ENCODE peak calls at places on chromosomes 7 and 10, in eight cellular contexts. E is NCI-H460, G is Caki2, R is AG10803, P is astrocyte of the spinal cord, Z is G401, N is left lobe of liver, U is Kasumi-1. X is an unnamed sample.

GRCh38 chr10:19651549-19651948 is 164.7 kb upstream of the PLXDC2 start:
- DNase-seq in E (no peak), G (no peak), R (peak; percentile 94), P (peak; percentile 87), Z (no peak), N (no peak), U (no peak), X (no peak)

GRCh38 chr10:97714401-97715258 is 1.1 kb downstream of the MARVELD1 start:
- DNase-seq in E (no peak), G (peak; percentile 50), R (peak; percentile 86), P (peak; percentile 72), Z (peak; percentile 55), N (no peak), U (peak; percentile 87), X (peak; percentile 92)

GRCh38 chr10:80296942-80297341 is 7.5 kb upstream of the MAT1A start:
- DNase-seq in E (no peak), G (no peak), R (no peak), P (no peak), Z (no peak), N (no peak), U (no peak), X (no peak)

GRCh38 chr10:32332299-32332750 is 14.6 kb downstream of the EPC1 start:
- DNase-seq in E (no peak), G (peak; percentile 77), R (no peak), P (no peak), Z (no peak), N (no peak), U (no peak), X (no peak)

GRCh38 chr10:94963901-94964300 is 25.4 kb downstream of the CYP2C9 start:
- DNase-seq in E (peak; percentile 17), G (peak; percentile 16), R (peak; percentile 20), P (peak; percentile 8), Z (peak; percentile 20), N (no peak), U (peak; percentile 87), X (no peak)

GRCh38 chr7:23852988-23853387 is 143.0 kb downstream of the STK31 start:
- DNase-seq in E (no peak), G (no peak), R (no peak), P (no peak), Z (no peak), N (no peak), U (no peak), X (no peak)

GRCh38 chr10:123614888-123615287 is 51.3 kb upstream of the GPR26 start:
- DNase-seq in E (peak; percentile 60), G (peak; percentile 45), R (peak; percentile 38), P (peak; percentile 17), Z (no peak), N (peak; percentile 60), U (peak; percentile 47), X (no peak)

GRCh38 chr7:42673951-42674350 is 237.9 kb downstream of the C7orf25 start:
- DNase-seq in E (no peak), G (no peak), R (no peak), P (no peak), Z (no peak), N (no peak), U (no peak), X (no peak)

GRCh38 chr7:66033471-66034385 is 41.9 kb upstream of the ASL start:
- DNase-seq in E (no peak), G (no peak), R (peak; percentile 53), P (no peak), Z (no peak), N (peak; percentile 67), U (no peak), X (no peak)

GRCh38 chr7:55545496-55545895 is 26.8 kb downstream of the VOPP1 start:
- DNase-seq in E (no peak), G (peak; percentile 93), R (peak; percentile 50), P (peak; percentile 71), Z (no peak), N (no peak), U (no peak), X (no peak)

GRCh38 chr10:104297697-104298660 is 29.0 kb downstream of the GSTO2 start:
- DNase-seq in E (peak; percentile 89), G (no peak), R (peak; percentile 73), P (peak; percentile 91), Z (no peak), N (no peak), U (peak; percentile 12), X (no peak)

GRCh38 chr7:71131256-71131752 is 640 bp upstream of the GALNT17 start:
- DNase-seq in E (peak; percentile 47), G (no peak), R (no peak), P (peak; percentile 0), Z (peak; percentile 86), N (peak; percentile 41), U (no peak), X (peak; percentile 76)

GRCh38 chr10:77529050-77529576 is 108.5 kb downstream of the KCNMA1 start:
- DNase-seq in E (no peak), G (no peak), R (no peak), P (no peak), Z (no peak), N (no peak), U (no peak), X (no peak)

GRCh38 chr10:101693701-101694055 is 1.3 kb downstream of the FBXW4 start:
- DNase-seq in E (peak; percentile 21), G (no peak), R (peak; percentile 62), P (peak; percentile 61), Z (peak; percentile 48), N (no peak), U (peak; percentile 85), X (no peak)

GRCh38 chr10:95431900-95432342 is 129.2 kb downstream of the SORBS1 start:
- DNase-seq in E (no peak), G (peak; percentile 69), R (no peak), P (no peak), Z (no peak), N (no peak), U (no peak), X (no peak)

GRCh38 chr7:897771-898376 is 21.5 kb downstream of the GET4 start:
- DNase-seq in E (no peak), G (peak; percentile 22), R (no peak), P (no peak), Z (peak; percentile 58), N (peak; percentile 64), U (no peak), X (no peak)

GRCh38 chr10:119602241-119603095 is 5.7 kb upstream of the TIAL1 start:
- DNase-seq in E (no peak), G (no peak), R (peak; percentile 15), P (no peak), Z (no peak), N (no peak), U (peak; percentile 71), X (no peak)

GRCh38 chr10:30645340-30645827 is 15.8 kb upstream of the LYZL2 start:
- DNase-seq in E (no peak), G (no peak), R (peak; percentile 32), P (peak; percentile 38), Z (no peak), N (no peak), U (no peak), X (no peak)

GRCh38 chr10:5679606-5680005 is 5.0 kb upstream of the TASOR2 start:
- DNase-seq in E (no peak), G (no peak), R (peak; percentile 68), P (no peak), Z (no peak), N (no peak), U (no peak), X (no peak)

GRCh38 chr7:32248505-32248904 is 178.3 kb upstream of the PDE1C start:
- DNase-seq in E (no peak), G (no peak), R (no peak), P (no peak), Z (no peak), N (no peak), U (no peak), X (no peak)

GRCh38 chr7:131068604-131069021 is 259.1 kb upstream of the MKLN1 start:
- DNase-seq in E (no peak), G (no peak), R (peak; percentile 40), P (peak; percentile 43), Z (no peak), N (no peak), U (peak; percentile 23), X (no peak)

GRCh38 chr7:18590259-18590658 is 94.7 kb downstream of the HDAC9 start:
- DNase-seq in E (no peak), G (no peak), R (peak; percentile 23), P (no peak), Z (no peak), N (no peak), U (peak; percentile 65), X (no peak)

GRCh38 chr10:30818010-30818660 is 188.6 kb upstream of the LYZL2 start:
- DNase-seq in E (no peak), G (peak; percentile 90), R (peak; percentile 59), P (peak; percentile 41), Z (no peak), N (peak; percentile 58), U (no peak), X (no peak)

GRCh38 chr10:12950583-12951128 is 50.9 kb downstream of the CCDC3 start:
- DNase-seq in E (no peak), G (no peak), R (no peak), P (no peak), Z (no peak), N (no peak), U (no peak), X (no peak)

X was measured in coronary artery.